ENCODE peak calls at places on chromosomes 12 and 14, in eight cellular contexts. One of them, this sample, is unnamed.

GRCh38 chr12:1922985-1923384 is 4.5 kb upstream of the CACNA2D4 start:
- DNase-seq in hepatocyte: peak
- DNase-seq in MM.1S: no peak
- DNase-seq in SK-N-SH: no peak
- DNase-seq in HCT116: no peak
- DNase-seq in OCI-LY7: no peak
- DNase-seq in GM23338: no peak
- DNase-seq in neural progenitor cell: no peak
- DNase-seq in this sample: no peak

GRCh38 chr12:112755507-112755906 is 36.0 kb upstream of the RPH3A start:
- DNase-seq in GM23338: no peak
- DNase-seq in SK-N-SH: no peak
- DNase-seq in hepatocyte: no peak
- DNase-seq in HCT116: no peak
- DNase-seq in OCI-LY7: no peak
- DNase-seq in MM.1S: no peak
- DNase-seq in neural progenitor cell: no peak
- DNase-seq in this sample: no peak

GRCh38 chr12:71415336-71416231 is 24.0 kb upstream of the LGR5 start:
- DNase-seq in MM.1S: peak
- DNase-seq in SK-N-SH: peak
- DNase-seq in OCI-LY7: peak
- DNase-seq in neural progenitor cell: peak
- DNase-seq in GM23338: peak
- DNase-seq in HCT116: peak
- DNase-seq in hepatocyte: peak
- DNase-seq in this sample: peak

GRCh38 chr12:108112815-108113556 is 16.1 kb upstream of the WSCD2 start:
- DNase-seq in hepatocyte: peak
- DNase-seq in GM23338: peak
- DNase-seq in OCI-LY7: no peak
- DNase-seq in HCT116: no peak
- DNase-seq in neural progenitor cell: peak
- DNase-seq in MM.1S: no peak
- DNase-seq in SK-N-SH: peak
- DNase-seq in this sample: no peak

GRCh38 chr14:52073251-52073650 is 4.4 kb upstream of the NID2 start:
- DNase-seq in hepatocyte: no peak
- DNase-seq in SK-N-SH: no peak
- DNase-seq in neural progenitor cell: no peak
- DNase-seq in MM.1S: no peak
- DNase-seq in OCI-LY7: no peak
- DNase-seq in GM23338: no peak
- DNase-seq in HCT116: no peak
- DNase-seq in this sample: peak

GRCh38 chr14:95047754-95048153 is 109.6 kb downstream of the DICER1 start:
- DNase-seq in GM23338: no peak
- DNase-seq in neural progenitor cell: no peak
- DNase-seq in MM.1S: no peak
- DNase-seq in SK-N-SH: no peak
- DNase-seq in HCT116: no peak
- DNase-seq in hepatocyte: no peak
- DNase-seq in OCI-LY7: no peak
- DNase-seq in this sample: no peak

GRCh38 chr12:48601013-48601756 is 31.3 kb upstream of the LALBA start:
- DNase-seq in OCI-LY7: no peak
- DNase-seq in neural progenitor cell: peak
- DNase-seq in hepatocyte: peak
- DNase-seq in MM.1S: no peak
- DNase-seq in SK-N-SH: no peak
- DNase-seq in GM23338: peak
- DNase-seq in HCT116: no peak
- DNase-seq in this sample: peak

GRCh38 chr12:46164186-46164585 is 104.7 kb downstream of the SLC38A1 start:
- DNase-seq in SK-N-SH: no peak
- DNase-seq in GM23338: no peak
- DNase-seq in OCI-LY7: no peak
- DNase-seq in HCT116: no peak
- DNase-seq in neural progenitor cell: no peak
- DNase-seq in MM.1S: no peak
- DNase-seq in hepatocyte: no peak
- DNase-seq in this sample: no peak

GRCh38 chr12:105705765-105706164 is 375.3 kb downstream of the C12orf75 start:
- DNase-seq in neural progenitor cell: peak
- DNase-seq in GM23338: peak
- DNase-seq in SK-N-SH: peak
- DNase-seq in hepatocyte: peak
- DNase-seq in MM.1S: peak
- DNase-seq in OCI-LY7: peak
- DNase-seq in HCT116: peak
- DNase-seq in this sample: peak

GRCh38 chr14:20494935-20495766 is 10.2 kb upstream of the RNASE10 start:
- DNase-seq in OCI-LY7: no peak
- DNase-seq in hepatocyte: no peak
- DNase-seq in GM23338: no peak
- DNase-seq in SK-N-SH: no peak
- DNase-seq in neural progenitor cell: no peak
- DNase-seq in MM.1S: no peak
- DNase-seq in HCT116: peak
- DNase-seq in this sample: peak

GRCh38 chr12:67441736-67442346 is 172.7 kb downstream of the CAND1 start:
- DNase-seq in MM.1S: peak
- DNase-seq in GM23338: peak
- DNase-seq in OCI-LY7: peak
- DNase-seq in hepatocyte: peak
- DNase-seq in HCT116: peak
- DNase-seq in SK-N-SH: peak
- DNase-seq in neural progenitor cell: peak
- DNase-seq in this sample: peak

GRCh38 chr12:18415227-18415626 is 153.9 kb downstream of the PIK3C2G start:
- DNase-seq in OCI-LY7: no peak
- DNase-seq in hepatocyte: no peak
- DNase-seq in MM.1S: no peak
- DNase-seq in neural progenitor cell: peak
- DNase-seq in HCT116: no peak
- DNase-seq in GM23338: peak
- DNase-seq in SK-N-SH: no peak
- DNase-seq in this sample: no peak

GRCh38 chr12:18411453-18411852 is 150.1 kb downstream of the PIK3C2G start:
- DNase-seq in GM23338: no peak
- DNase-seq in MM.1S: no peak
- DNase-seq in HCT116: no peak
- DNase-seq in OCI-LY7: no peak
- DNase-seq in SK-N-SH: no peak
- DNase-seq in neural progenitor cell: no peak
- DNase-seq in hepatocyte: no peak
- DNase-seq in this sample: no peak

GRCh38 chr12:18414671-18415070 is 153.4 kb downstream of the PIK3C2G start:
- DNase-seq in neural progenitor cell: no peak
- DNase-seq in OCI-LY7: no peak
- DNase-seq in GM23338: no peak
- DNase-seq in SK-N-SH: no peak
- DNase-seq in HCT116: no peak
- DNase-seq in MM.1S: no peak
- DNase-seq in hepatocyte: no peak
- DNase-seq in this sample: no peak
- TF ChIP-seq EZH2phosphoT487 in neural progenitor cell: no peak
- TF ChIP-seq EZH2phosphoT487 in OCI-LY7: no peak
- TF ChIP-seq EZH2phosphoT487 in GM23338: no peak
- TF ChIP-seq EZH2phosphoT487 in SK-N-SH: no peak
- TF ChIP-seq EZH2phosphoT487 in HCT116: no peak
- TF ChIP-seq EZH2phosphoT487 in MM.1S: no peak
- TF ChIP-seq EZH2phosphoT487 in hepatocyte: no peak
- TF ChIP-seq EZH2phosphoT487 in this sample: no peak

GRCh38 chr12:121712462-121713256 is at the start of gene TMEM120B:
- DNase-seq in GM23338: peak
- DNase-seq in OCI-LY7: peak
- DNase-seq in MM.1S: peak
- DNase-seq in SK-N-SH: peak
- DNase-seq in HCT116: no peak
- DNase-seq in neural progenitor cell: peak
- DNase-seq in hepatocyte: peak
- DNase-seq in this sample: peak
- TF ChIP-seq CTCF in GM23338: no peak
- TF ChIP-seq CTCF in OCI-LY7: peak
- TF ChIP-seq CTCF in MM.1S: no peak
- TF ChIP-seq CTCF in SK-N-SH: peak
- TF ChIP-seq CTCF in HCT116: peak
- TF ChIP-seq CTCF in neural progenitor cell: peak
- TF ChIP-seq CTCF in hepatocyte: peak
- TF ChIP-seq CTCF in this sample: peak

GRCh38 chr14:71720978-71721624 is 211.1 kb upstream of the RGS6 start:
- DNase-seq in GM23338: peak
- DNase-seq in OCI-LY7: peak
- DNase-seq in MM.1S: no peak
- DNase-seq in neural progenitor cell: peak
- DNase-seq in SK-N-SH: peak
- DNase-seq in HCT116: peak
- DNase-seq in hepatocyte: peak
- DNase-seq in this sample: peak
- TF ChIP-seq EZH2phosphoT487 in GM23338: no peak
- TF ChIP-seq EZH2phosphoT487 in OCI-LY7: no peak
- TF ChIP-seq EZH2phosphoT487 in MM.1S: no peak
- TF ChIP-seq EZH2phosphoT487 in neural progenitor cell: no peak
- TF ChIP-seq EZH2phosphoT487 in SK-N-SH: no peak
- TF ChIP-seq EZH2phosphoT487 in HCT116: no peak
- TF ChIP-seq EZH2phosphoT487 in hepatocyte: no peak
- TF ChIP-seq EZH2phosphoT487 in this sample: no peak

GRCh38 chr12:52004042-52004648 is 2.6 kb upstream of the TAMALIN start:
- DNase-seq in neural progenitor cell: peak
- DNase-seq in OCI-LY7: no peak
- DNase-seq in MM.1S: no peak
- DNase-seq in SK-N-SH: peak
- DNase-seq in GM23338: peak
- DNase-seq in hepatocyte: peak
- DNase-seq in HCT116: no peak
- DNase-seq in this sample: peak
- TF ChIP-seq CTCF in neural progenitor cell: peak
- TF ChIP-seq CTCF in OCI-LY7: peak
- TF ChIP-seq CTCF in MM.1S: peak
- TF ChIP-seq CTCF in SK-N-SH: peak
- TF ChIP-seq CTCF in GM23338: peak
- TF ChIP-seq CTCF in hepatocyte: peak
- TF ChIP-seq CTCF in HCT116: peak
- TF ChIP-seq CTCF in this sample: peak

GRCh38 chr12:122980192-122981035 is at the start of gene ARL6IP4:
- DNase-seq in OCI-LY7: peak
- DNase-seq in neural progenitor cell: peak
- DNase-seq in MM.1S: peak
- DNase-seq in GM23338: peak
- DNase-seq in hepatocyte: peak
- DNase-seq in SK-N-SH: peak
- DNase-seq in HCT116: no peak
- DNase-seq in this sample: peak
- TF ChIP-seq EZH2phosphoT487 in OCI-LY7: no peak
- TF ChIP-seq EZH2phosphoT487 in neural progenitor cell: no peak
- TF ChIP-seq EZH2phosphoT487 in MM.1S: no peak
- TF ChIP-seq EZH2phosphoT487 in GM23338: no peak
- TF ChIP-seq EZH2phosphoT487 in hepatocyte: no peak
- TF ChIP-seq EZH2phosphoT487 in SK-N-SH: no peak
- TF ChIP-seq EZH2phosphoT487 in HCT116: no peak
- TF ChIP-seq EZH2phosphoT487 in this sample: no peak

GRCh38 chr12:90695415-90695814 is 259.6 kb downstream of the CCER1 start:
- DNase-seq in HCT116: no peak
- DNase-seq in SK-N-SH: no peak
- DNase-seq in MM.1S: peak
- DNase-seq in GM23338: no peak
- DNase-seq in neural progenitor cell: no peak
- DNase-seq in OCI-LY7: no peak
- DNase-seq in hepatocyte: no peak
- DNase-seq in this sample: peak
- TF ChIP-seq CTCF in HCT116: peak
- TF ChIP-seq CTCF in SK-N-SH: peak
- TF ChIP-seq CTCF in MM.1S: peak
- TF ChIP-seq CTCF in GM23338: peak
- TF ChIP-seq CTCF in neural progenitor cell: no peak
- TF ChIP-seq CTCF in OCI-LY7: no peak
- TF ChIP-seq CTCF in hepatocyte: no peak
- TF ChIP-seq CTCF in this sample: peak

GRCh38 chr14:97138801-97139200 is 341.6 kb downstream of the VRK1 start:
- DNase-seq in neural progenitor cell: peak
- DNase-seq in HCT116: peak
- DNase-seq in SK-N-SH: no peak
- DNase-seq in GM23338: peak
- DNase-seq in MM.1S: no peak
- DNase-seq in hepatocyte: no peak
- DNase-seq in OCI-LY7: no peak
- DNase-seq in this sample: peak
- TF ChIP-seq EZH2phosphoT487 in neural progenitor cell: no peak
- TF ChIP-seq EZH2phosphoT487 in HCT116: no peak
- TF ChIP-seq EZH2phosphoT487 in SK-N-SH: no peak
- TF ChIP-seq EZH2phosphoT487 in GM23338: no peak
- TF ChIP-seq EZH2phosphoT487 in MM.1S: no peak
- TF ChIP-seq EZH2phosphoT487 in hepatocyte: no peak
- TF ChIP-seq EZH2phosphoT487 in OCI-LY7: no peak
- TF ChIP-seq EZH2phosphoT487 in this sample: no peak

DNA sequence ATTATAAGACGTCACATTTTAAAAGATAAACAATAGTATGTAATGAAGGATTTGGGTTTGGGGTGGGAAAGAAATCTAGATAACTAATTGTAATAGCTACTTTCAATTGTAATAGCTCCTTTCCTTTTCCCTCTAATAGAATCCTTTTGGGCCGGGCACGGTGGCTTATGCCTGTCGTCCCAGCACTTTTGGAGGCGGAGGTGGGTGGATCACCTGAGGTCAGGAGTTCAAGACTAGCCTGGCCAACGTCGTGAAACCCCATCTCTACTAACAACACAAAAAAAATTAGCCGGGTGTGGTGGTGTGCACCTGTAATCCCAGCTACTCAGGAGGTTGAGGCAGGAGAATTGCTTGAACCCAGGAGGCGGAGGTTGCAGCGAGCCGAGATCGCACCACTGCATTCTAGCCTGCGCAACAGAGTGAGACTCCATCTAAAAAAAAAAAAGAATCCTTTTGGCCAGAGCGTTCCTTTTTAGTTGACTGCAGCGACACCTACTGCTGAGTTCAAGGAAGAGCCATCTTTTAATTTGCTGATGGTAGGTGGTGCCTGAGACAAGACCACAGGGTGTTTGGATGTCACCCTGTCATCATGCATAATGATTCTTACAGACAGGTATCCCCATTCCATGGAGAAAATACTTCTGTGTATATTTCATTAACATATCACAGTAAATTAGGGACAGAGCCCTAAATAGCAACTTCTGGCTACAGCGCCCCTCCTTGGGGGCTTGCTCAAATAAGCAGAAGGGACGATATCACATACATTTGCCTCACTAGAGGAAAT is 79.5 kb downstream of the ARMH4 start:
- DNase-seq in HCT116: peak
- DNase-seq in hepatocyte: peak
- DNase-seq in MM.1S: peak
- DNase-seq in OCI-LY7: peak
- DNase-seq in neural progenitor cell: peak
- DNase-seq in GM23338: peak
- DNase-seq in SK-N-SH: peak
- DNase-seq in this sample: peak
- TF ChIP-seq CTCF in HCT116: peak
- TF ChIP-seq CTCF in hepatocyte: peak
- TF ChIP-seq CTCF in MM.1S: peak
- TF ChIP-seq CTCF in OCI-LY7: peak
- TF ChIP-seq CTCF in neural progenitor cell: peak
- TF ChIP-seq CTCF in GM23338: peak
- TF ChIP-seq CTCF in SK-N-SH: peak
- TF ChIP-seq CTCF in this sample: peak